ENCODE peak calls at places on chromosomes 16 and 17, in five cellular contexts. X, F, W, V and A are unnamed samples.

GRCh38 chr16:53899471-53899870 is 195.5 kb downstream of the FTO start:
- DNase-seq in W (no peak), F (no peak), V (no peak), X (no peak), A (no peak)

GRCh38 chr17:50468120-50469004 is at the start of gene CHAD:
- DNase-seq in X (no peak), V (peak), W (no peak), F (no peak), A (peak)

GRCh38 chr17:55158439-55158838 is 106.3 kb upstream of the HLF start:
- DNase-seq in V (no peak), W (no peak), X (no peak), F (no peak), A (no peak)

GRCh38 chr16:52407778-52408177 is 139.2 kb downstream of the TOX3 start:
- DNase-seq in W (peak), V (no peak), X (no peak), F (no peak), A (no peak)

GRCh38 chr16:73714976-73715375 is 581.6 kb upstream of the PSMD7 start:
- DNase-seq in F (no peak), V (no peak), X (no peak), W (no peak), A (no peak)

GRCh38 chr17:9982159-9982558 is 77.1 kb upstream of the RCVRN start:
- DNase-seq in V (peak), F (no peak), X (no peak), W (peak), A (peak)

GRCh38 chr17:80742091-80742490 is 197.5 kb downstream of the RPTOR start:
- DNase-seq in W (no peak), V (no peak), X (no peak), F (no peak), A (no peak)

GRCh38 chr16:67000384-67001158 is 12.2 kb downstream of the CES4A start:
- DNase-seq in W (no peak), X (peak), F (peak), V (peak), A (peak)

GRCh38 chr16:29675811-29676643 is 3.0 kb upstream of the QPRT start:
- DNase-seq in F (no peak), W (no peak), V (peak), X (no peak), A (no peak)

GRCh38 chr17:74274060-74274702 is at the start of gene DNAI2:
- DNase-seq in V (peak), W (no peak), X (no peak), F (no peak), A (peak)

GRCh38 chr17:80393961-80394360 is 21.0 kb upstream of the ENDOV start:
- DNase-seq in X (no peak), V (no peak), F (no peak), W (no peak), A (no peak)

GRCh38 chr16:79409970-79410369 is 190.6 kb downstream of the MAF start:
- DNase-seq in X (no peak), V (no peak), W (no peak), F (no peak), A (no peak)

GRCh38 chr16:54538241-54538640 is 251.7 kb upstream of the IRX3 start:
- DNase-seq in X (no peak), V (no peak), F (no peak), W (no peak), A (no peak)

GRCh38 chr17:76268015-76268749 is 3.0 kb downstream of the UBALD2 start:
- DNase-seq in V (peak), W (no peak), X (peak), F (peak), A (no peak)

GRCh38 chr17:47649972-47650524 is 329 bp downstream of the KPNB1 start:
- DNase-seq in F (no peak), W (no peak), V (peak), X (no peak), A (no peak)

GRCh38 chr17:39810939-39811728 is 53.0 kb downstream of the IKZF3 start:
- DNase-seq in V (no peak), W (no peak), F (no peak), X (no peak), A (no peak)

GRCh38 chr16:79970551-79971236 is 370.2 kb upstream of the MAF start:
- DNase-seq in X (no peak), V (no peak), W (no peak), F (no peak), A (no peak)

GRCh38 chr17:77677210-77677609 is 281.3 kb upstream of the TNRC6C start:
- DNase-seq in V (no peak), F (no peak), X (no peak), W (no peak), A (no peak)

GRCh38 chr16:89843409-89844350 is 15.4 kb downstream of the SPIRE2 start:
- DNase-seq in X (no peak), F (no peak), W (no peak), V (no peak), A (no peak)

GRCh38 chr16:85717393-85718152 is 28.8 kb upstream of the GINS2 start:
- DNase-seq in F (peak), V (peak), X (no peak), W (peak), A (peak)

GRCh38 chr17:3755335-3756030 is 31.8 kb downstream of the HASPIN start:
- DNase-seq in W (no peak), X (no peak), F (no peak), V (no peak), A (no peak)

GRCh38 chr17:82356845-82357355 is 2.1 kb upstream of the TEX19 start:
- DNase-seq in X (no peak), W (no peak), F (no peak), V (peak), A (peak)

GRCh38 chr16:11063432-11064201 is 119.3 kb downstream of the CLEC16A start:
- DNase-seq in V (no peak), W (no peak), F (no peak), X (no peak), A (no peak)

GRCh38 chr17:3685174-3685812 is 10.7 kb downstream of the P2RX5 start:
- DNase-seq in V (no peak), F (no peak), W (no peak), X (no peak), A (no peak)

GRCh38 chr16:88993006-88993787 is 16.2 kb upstream of the CBFA2T3 start:
- DNase-seq in X (no peak), V (no peak), F (no peak), W (no peak), A (no peak)

GRCh38 chr17:79919164-79919585 is 79.9 kb upstream of the CBX4 start:
- DNase-seq in X (no peak), W (peak), F (no peak), V (peak), A (no peak)

GRCh38 chr16:75758215-75758614 is 31.9 kb upstream of the CPHXL start:
- DNase-seq in X (no peak), V (no peak), W (no peak), F (no peak), A (no peak)

GRCh38 chr16:57955572-57955971 is 15.4 kb downstream of the CNGB1 start:
- DNase-seq in X (no peak), V (no peak), F (no peak), W (peak), A (no peak)

GRCh38 chr16:75648265-75649076 is 898 bp downstream of the TERF2IP start:
- DNase-seq in W (peak), X (peak), V (peak), F (peak), A (peak)

GRCh38 chr17:76683921-76684745 is 26.6 kb downstream of the MXRA7 start:
- DNase-seq in X (no peak), V (no peak), W (no peak), F (no peak), A (no peak)

GRCh38 chr16:27326738-27327585 is 13.2 kb downstream of the IL4R start:
- DNase-seq in V (peak), F (peak), W (peak), X (no peak), A (peak)

GRCh38 chr17:9140550-9141422 is 119.5 kb downstream of the NTN1 start:
- DNase-seq in V (no peak), X (no peak), W (no peak), F (no peak), A (no peak)

GRCh38 chr17:69179227-69179952 is 37.7 kb upstream of the ABCA6 start:
- DNase-seq in W (peak), F (no peak), V (peak), X (no peak), A (no peak)

GRCh38 chr17:56835259-56835575 is 1.3 kb downstream of the DGKE start:
- DNase-seq in W (no peak), F (no peak), X (no peak), V (no peak), A (no peak)